ENCODE peak calls at places on chromosome 1, in ten cellular contexts. U, F, Z, Q, M, P, S, A, G and B are unnamed samples.

GRCh38 chr1:225962440-225962975 is 21.5 kb upstream of the LEFTY2 start:
- DNase-seq in U (peak; percentile 67), F (peak; percentile 20), Z (no peak), Q (no peak), M (peak; percentile 31), P (peak; percentile 79), S (no peak), A (peak; percentile 67), G (no peak), B (peak; percentile 24)

GRCh38 chr1:60265560-60266535 is 192.3 kb upstream of the C1orf87 start:
- DNase-seq in U (no peak), F (peak; percentile 82), Z (no peak), Q (peak; percentile 90), M (no peak), P (no peak), S (no peak), A (no peak), G (no peak), B (peak; percentile 60)

GRCh38 chr1:232962761-232963357 is 12.4 kb downstream of the NTPCR start:
- DNase-seq in U (no peak), F (peak; percentile 56), Z (no peak), Q (no peak), M (no peak), P (no peak), S (no peak), A (no peak), G (no peak), B (peak; percentile 40)

GRCh38 chr1:227299238-227299637 is 19.1 kb downstream of the CDC42BPA start:
- DNase-seq in U (no peak), F (peak; percentile 34), Z (no peak), Q (peak; percentile 64), M (no peak), P (no peak), S (no peak), A (no peak), G (no peak), B (peak; percentile 72)

GRCh38 chr1:6947952-6948351 is 162.7 kb downstream of the CAMTA1 start:
- DNase-seq in U (no peak), F (no peak), Z (no peak), Q (no peak), M (no peak), P (no peak), S (no peak), A (no peak), G (no peak), B (no peak)

GRCh38 chr1:14929547-14930223 is 223.9 kb upstream of the TMEM51 start:
- DNase-seq in U (no peak), F (peak; percentile 55), Z (no peak), Q (no peak), M (no peak), P (no peak), S (no peak), A (no peak), G (no peak), B (peak; percentile 29)

GRCh38 chr1:223197923-223198627 is 55.0 kb upstream of the TLR5 start:
- DNase-seq in U (no peak), F (no peak), Z (no peak), Q (no peak), M (no peak), P (no peak), S (no peak), A (no peak), G (no peak), B (no peak)

GRCh38 chr1:10724052-10724494 is 72.4 kb downstream of the CASZ1 start:
- DNase-seq in U (no peak), F (peak; percentile 36), Z (no peak), Q (peak; percentile 75), M (no peak), P (no peak), S (peak; percentile 46), A (no peak), G (no peak), B (peak; percentile 42)

GRCh38 chr1:106756752-106757151 is 299.7 kb upstream of the PRMT6 start:
- DNase-seq in U (no peak), F (no peak), Z (no peak), Q (no peak), M (no peak), P (no peak), S (no peak), A (no peak), G (no peak), B (no peak)

GRCh38 chr1:24036080-24036479 is 56.0 kb upstream of the SRSF10 start:
- DNase-seq in U (no peak), F (no peak), Z (no peak), Q (no peak), M (no peak), P (no peak), S (no peak), A (no peak), G (no peak), B (no peak)

GRCh38 chr1:221557024-221557423 is 184.9 kb downstream of the DUSP10 start:
- DNase-seq in U (no peak), F (peak; percentile 14), Z (no peak), Q (no peak), M (no peak), P (no peak), S (no peak), A (no peak), G (no peak), B (no peak)

GRCh38 chr1:41626616-41627375 is 142.3 kb upstream of the EDN2 start:
- DNase-seq in U (no peak), F (peak; percentile 38), Z (no peak), Q (peak; percentile 90), M (no peak), P (peak; percentile 84), S (no peak), A (no peak), G (no peak), B (no peak)

GRCh38 chr1:66311092-66311491 is 222.9 kb upstream of the SGIP1 start:
- DNase-seq in U (no peak), F (no peak), Z (no peak), Q (no peak), M (no peak), P (no peak), S (no peak), A (no peak), G (no peak), B (peak; percentile 48)

GRCh38 chr1:203271962-203272632 is 33.2 kb upstream of the BTG2 start:
- DNase-seq in U (no peak), F (no peak), Z (no peak), Q (no peak), M (no peak), P (no peak), S (no peak), A (no peak), G (no peak), B (no peak)